ENCODE peak calls at places on chromosomes 13 and 19, in six cellular contexts. E is mammary epithelial cell; R is prostate gland; L is brain microvascular endothelial cell; A is CD8-positive, alpha-beta memory T cell; U is CD4-positive, alpha-beta memory T cell. T is an unnamed sample. For H3K36me3, the result is how much of the 10 kb centered on the place peaks cover.

GRCh38 chr19:50333737-50334617 is 4.8 kb upstream of the KCNC3 start:
- DNase-seq in E (no peak), R (peak), L (no peak), A (peak), U (peak), T (no peak)

GRCh38 chr13:59880468-59880867 is 283.3 kb downstream of the DIAPH3 start:
- DNase-seq in E (peak), R (no peak), L (no peak), A (no peak), U (no peak), T (no peak)

GRCh38 chr13:50866817-50867640 is 23.5 kb upstream of the DLEU7 start:
- DNase-seq in E (no peak), R (no peak), L (no peak), A (no peak), U (no peak), T (no peak)

GRCh38 chr19:41533691-41534090 is 42.3 kb upstream of the CEACAM21 start:
- DNase-seq in E (no peak), R (no peak), L (no peak), A (no peak), U (no peak), T (no peak)

GRCh38 chr19:3493651-3494050 is 6.8 kb downstream of the DOHH start:
- DNase-seq in E (no peak), R (no peak), L (no peak), A (no peak), U (no peak), T (no peak)

GRCh38 chr19:45613926-45614725 is 12.1 kb upstream of the GPR4 start:
- DNase-seq in E (peak), R (peak), L (peak), A (no peak), U (no peak), T (no peak)

GRCh38 chr19:41376998-41377365 is 649 bp downstream of the TMEM91 start:
- DNase-seq in E (no peak), R (no peak), L (no peak), A (no peak), U (no peak), T (no peak)

GRCh38 chr13:101455863-101456262 is 3.4 kb downstream of the ITGBL1 start:
- DNase-seq in E (peak), R (no peak), L (peak), A (no peak), U (no peak), T (peak)

GRCh38 chr13:98934243-98934642 is 43.6 kb downstream of the DOCK9 start:
- DNase-seq in E (no peak), R (no peak), L (no peak), A (no peak), U (no peak), T (no peak)

GRCh38 chr13:98749501-98749900 is 3.0 kb downstream of the SLC15A1 start:
- DNase-seq in E (no peak), R (no peak), L (no peak), A (no peak), U (no peak), T (no peak)

GRCh38 chr13:74202129-74202528 is 67.9 kb upstream of the KLF12 start:
- DNase-seq in E (no peak), R (no peak), L (no peak), A (no peak), U (no peak), T (no peak)

GRCh38 chr19:16458391-16459128 is 13.2 kb downstream of the EPS15L1 start:
- DNase-seq in E (no peak), R (no peak), L (no peak), A (no peak), U (no peak), T (no peak)
- H3K27ac ChIP-seq in E (no peak), R (peak), L (no peak), A (no peak), U (no peak), T (no peak)

GRCh38 chr13:29924951-29925350 is 74.5 kb upstream of the UBL3 start:
- DNase-seq in E (no peak), R (no peak), L (no peak), A (no peak), U (no peak), T (no peak)

GRCh38 chr13:29922896-29923295 is 72.5 kb upstream of the UBL3 start:
- DNase-seq in E (peak), R (no peak), L (peak), A (no peak), U (no peak), T (no peak)

GRCh38 chr13:29922281-29922821 is 71.9 kb upstream of the UBL3 start:
- DNase-seq in E (peak), R (no peak), L (no peak), A (no peak), U (no peak), T (no peak)

GRCh38 chr13:29924482-29924884 is 74.1 kb upstream of the UBL3 start:
- DNase-seq in E (peak), R (no peak), L (peak), A (no peak), U (no peak), T (no peak)

DNA sequence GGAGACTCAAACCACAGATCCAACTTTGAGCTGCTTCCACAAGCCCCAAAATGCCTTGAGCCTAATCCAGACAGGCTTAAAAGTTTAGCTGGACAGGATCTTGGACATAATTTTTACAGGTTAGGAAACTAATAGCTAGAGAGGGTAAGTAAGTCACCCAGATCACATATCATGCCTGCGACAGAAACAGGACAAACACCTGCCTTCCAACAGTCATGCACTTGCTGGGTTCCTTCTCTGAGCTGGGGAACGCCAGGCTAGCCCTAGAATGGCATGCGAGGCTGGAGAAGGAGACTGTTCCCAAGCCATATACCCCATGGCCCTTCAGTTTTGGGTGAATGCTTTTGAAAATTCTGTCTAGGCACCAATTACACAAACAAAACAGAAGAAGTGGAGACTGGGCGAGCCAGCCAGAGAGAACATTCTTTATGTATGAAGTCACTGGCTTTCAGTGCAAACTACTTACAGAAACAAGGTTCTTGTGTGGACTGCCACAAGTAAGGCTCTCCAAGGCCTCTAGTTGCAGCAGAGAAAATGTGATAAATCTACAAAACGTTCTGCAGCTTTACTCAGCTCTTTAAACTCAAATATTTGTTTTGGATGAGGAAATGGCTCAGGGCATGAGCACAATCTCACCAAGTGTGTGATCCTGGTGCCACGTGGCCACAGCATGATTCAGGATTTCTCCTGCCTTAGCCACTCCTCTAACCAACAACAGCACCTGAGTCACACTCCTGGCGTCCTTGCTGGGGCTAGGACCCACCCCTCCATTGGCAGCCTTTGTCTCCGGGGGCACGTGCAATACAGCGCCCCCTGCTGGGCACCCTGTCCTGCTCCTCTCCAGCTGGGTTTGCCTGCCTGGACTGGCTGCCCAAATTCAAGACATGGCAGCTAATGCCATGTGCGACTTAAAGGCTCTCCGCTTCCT is 73.4 kb upstream of the UBL3 start:
- DNase-seq in E (peak), R (peak), L (peak), A (peak), U (peak), T (peak)
- H3K4me3 ChIP-seq in E (no peak), R (no peak), L (no peak), A (no peak), U (no peak), T (no peak)

GRCh38 chr19:16868423-16869130 is 20.2 kb upstream of the F2RL3 start:
- DNase-seq in E (no peak), R (no peak), L (no peak), A (no peak), U (no peak), T (no peak)
- H3K36me3 ChIP-seq in E (under half), R (under half), L (half or more), A (under half), U (under half), T (under half)

GRCh38 chr13:21152251-21152899 is 24.0 kb downstream of the SKA3 start:
- DNase-seq in E (no peak), R (no peak), L (no peak), A (no peak), U (no peak), T (no peak)

GRCh38 chr13:21150013-21150412 is 26.3 kb downstream of the SKA3 start:
- DNase-seq in E (no peak), R (no peak), L (no peak), A (no peak), U (no peak), T (no peak)

GRCh38 chr13:21147827-21148226 is 28.5 kb downstream of the SKA3 start:
- DNase-seq in E (no peak), R (no peak), L (no peak), A (no peak), U (no peak), T (no peak)

GRCh38 chr13:21149568-21149967 is 26.8 kb downstream of the SKA3 start:
- DNase-seq in E (no peak), R (no peak), L (no peak), A (no peak), U (no peak), T (no peak)

GRCh38 chr13:21148557-21149258 is 27.6 kb downstream of the SKA3 start:
- DNase-seq in E (no peak), R (no peak), L (no peak), A (no peak), U (no peak), T (no peak)
- H3K27ac ChIP-seq in E (no peak), R (no peak), L (no peak), A (no peak), U (no peak), T (no peak)

T was measured in Panc1.